ENCODE peak calls at places on chromosomes 16 and 17, in four cellular contexts. One of them, this sample, is unnamed.

GRCh38 chr16:30982548-30983288 is 2.3 kb upstream of the HSD3B7 start:
- DNase-seq in HepG2: no peak
- DNase-seq in K562: no peak
- DNase-seq in GM12878: no peak
- DNase-seq in this sample: no peak

GRCh38 chr17:77494664-77495435 is 354.1 kb downstream of the SEC14L1 start:
- DNase-seq in HepG2: peak
- DNase-seq in K562: peak
- DNase-seq in GM12878: no peak
- DNase-seq in this sample: peak

GRCh38 chr17:21059761-21060160 is 16.9 kb upstream of the USP22 start:
- DNase-seq in HepG2: no peak
- DNase-seq in K562: no peak
- DNase-seq in GM12878: no peak
- DNase-seq in this sample: no peak

GRCh38 chr16:58494981-58495860 is 4.7 kb upstream of the NDRG4 start:
- DNase-seq in HepG2: peak
- DNase-seq in K562: peak
- DNase-seq in GM12878: peak
- DNase-seq in this sample: no peak

GRCh38 chr16:23061669-23062068 is 87.6 kb downstream of the USP31 start:
- DNase-seq in HepG2: no peak
- DNase-seq in K562: no peak
- DNase-seq in GM12878: no peak
- DNase-seq in this sample: no peak

GRCh38 chr17:80539022-80539421 is 5.6 kb upstream of the RPTOR start:
- DNase-seq in HepG2: no peak
- DNase-seq in K562: no peak
- DNase-seq in GM12878: no peak
- DNase-seq in this sample: no peak

GRCh38 chr17:7809086-7809790 is 24.8 kb upstream of the KDM6B start:
- DNase-seq in HepG2: no peak
- DNase-seq in K562: no peak
- DNase-seq in GM12878: no peak
- DNase-seq in this sample: no peak

GRCh38 chr17:45672301-45672700 is 111.8 kb upstream of the CRHR1 start:
- DNase-seq in HepG2: no peak
- DNase-seq in K562: peak
- DNase-seq in GM12878: no peak
- DNase-seq in this sample: no peak

GRCh38 chr17:49022391-49022941 is 25.3 kb downstream of the IGF2BP1 start:
- DNase-seq in HepG2: peak
- DNase-seq in K562: peak
- DNase-seq in GM12878: no peak
- DNase-seq in this sample: peak

GRCh38 chr17:77736207-77736600 is 222.3 kb upstream of the TNRC6C start:
- DNase-seq in HepG2: no peak
- DNase-seq in K562: no peak
- DNase-seq in GM12878: no peak
- DNase-seq in this sample: no peak

GRCh38 chr16:78962457-78962929 is 638.0 kb downstream of the MAF start:
- DNase-seq in HepG2: no peak
- DNase-seq in K562: no peak
- DNase-seq in GM12878: peak
- DNase-seq in this sample: no peak

GRCh38 chr16:65622161-65622560 is 500.3 kb upstream of the CDH11 start:
- DNase-seq in HepG2: no peak
- DNase-seq in K562: no peak
- DNase-seq in GM12878: no peak
- DNase-seq in this sample: no peak

GRCh38 chr17:3012926-3013581 is 50.4 kb downstream of the OR1D5 start:
- DNase-seq in HepG2: peak
- DNase-seq in K562: peak
- DNase-seq in GM12878: peak
- DNase-seq in this sample: peak

GRCh38 chr17:37098910-37099664 is 150.3 kb downstream of the AATF start:
- DNase-seq in HepG2: no peak
- DNase-seq in K562: no peak
- DNase-seq in GM12878: no peak
- DNase-seq in this sample: no peak

GRCh38 chr17:17067277-17067676 is 25.0 kb downstream of the MPRIP start:
- DNase-seq in HepG2: no peak
- DNase-seq in K562: no peak
- DNase-seq in GM12878: no peak
- DNase-seq in this sample: no peak

GRCh38 chr17:43832168-43832975 is 574 bp downstream of the MPP3 start:
- DNase-seq in HepG2: peak
- DNase-seq in K562: no peak
- DNase-seq in GM12878: no peak
- DNase-seq in this sample: no peak

GRCh38 chr16:12679660-12680272 is 123.9 kb downstream of the CPPED1 start:
- DNase-seq in HepG2: no peak
- DNase-seq in K562: no peak
- DNase-seq in GM12878: no peak
- DNase-seq in this sample: no peak

GRCh38 chr17:40836020-40836419 is 13.6 kb upstream of the KRT10 start:
- DNase-seq in HepG2: no peak
- DNase-seq in K562: no peak
- DNase-seq in GM12878: no peak
- DNase-seq in this sample: no peak

GRCh38 chr17:41619162-41619933 is 5.0 kb downstream of the KRT17 start:
- DNase-seq in HepG2: no peak
- DNase-seq in K562: no peak
- DNase-seq in GM12878: no peak
- DNase-seq in this sample: no peak

GRCh38 chr17:27414686-27415085 is 41.6 kb upstream of the KSR1 start:
- DNase-seq in HepG2: no peak
- DNase-seq in K562: no peak
- DNase-seq in GM12878: no peak
- DNase-seq in this sample: no peak

GRCh38 chr16:78364501-78364900 is 265.0 kb downstream of the WWOX start:
- DNase-seq in HepG2: no peak
- DNase-seq in K562: no peak
- DNase-seq in GM12878: no peak
- DNase-seq in this sample: no peak

GRCh38 chr17:1645207-1646171 is at the start of gene SCARF1:
- DNase-seq in HepG2: no peak
- DNase-seq in K562: no peak
- DNase-seq in GM12878: no peak
- DNase-seq in this sample: no peak

GRCh38 chr16:74608944-74609343 is 2.0 kb upstream of the GLG1 start:
- DNase-seq in HepG2: no peak
- DNase-seq in K562: no peak
- DNase-seq in GM12878: no peak
- DNase-seq in this sample: no peak

GRCh38 chr17:31408586-31408985 is 17.1 kb downstream of the RAB11FIP4 start:
- DNase-seq in HepG2: no peak
- DNase-seq in K562: no peak
- DNase-seq in GM12878: no peak
- DNase-seq in this sample: no peak

GRCh38 chr17:4703330-4703691 is 626 bp downstream of the PELP1 start:
- DNase-seq in HepG2: no peak
- DNase-seq in K562: no peak
- DNase-seq in GM12878: no peak
- DNase-seq in this sample: no peak

GRCh38 chr17:33945641-33946546 is 309.2 kb upstream of the CCL2 start:
- DNase-seq in HepG2: no peak
- DNase-seq in K562: peak
- DNase-seq in GM12878: no peak
- DNase-seq in this sample: no peak

GRCh38 chr16:1525871-1526607 is 7.4 kb upstream of the TMEM204 start:
- DNase-seq in HepG2: no peak
- DNase-seq in K562: no peak
- DNase-seq in GM12878: no peak
- DNase-seq in this sample: no peak

DNA sequence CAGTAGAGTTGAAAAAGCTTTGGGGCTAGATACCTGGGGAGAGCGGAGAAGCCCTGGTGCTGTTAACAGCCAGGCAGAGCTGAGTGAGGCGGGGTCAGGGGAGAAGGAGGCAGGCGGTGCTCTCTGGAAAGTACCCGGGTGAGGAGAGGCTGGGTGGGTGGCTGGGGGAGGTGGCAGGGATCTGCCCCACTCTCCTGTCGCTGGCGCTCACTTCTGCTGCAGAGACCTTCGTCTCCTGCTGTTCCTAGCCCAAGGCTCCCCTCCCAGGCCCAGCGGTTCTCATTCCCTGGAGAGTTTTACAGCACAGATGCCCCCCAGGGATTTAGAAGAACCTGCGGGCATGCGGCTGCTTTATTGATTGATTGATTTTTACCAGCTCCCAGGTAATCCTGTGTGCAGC is 302.8 kb downstream of the IRF8 start:
- DNase-seq in HepG2: no peak
- DNase-seq in K562: no peak
- DNase-seq in GM12878: no peak
- DNase-seq in this sample: no peak
- TF ChIP-seq ATF2 in HepG2: no peak
- TF ChIP-seq ATF2 in K562: no peak
- TF ChIP-seq ATF2 in GM12878: no peak
- TF ChIP-seq ATF2 in this sample: no peak

DNA sequence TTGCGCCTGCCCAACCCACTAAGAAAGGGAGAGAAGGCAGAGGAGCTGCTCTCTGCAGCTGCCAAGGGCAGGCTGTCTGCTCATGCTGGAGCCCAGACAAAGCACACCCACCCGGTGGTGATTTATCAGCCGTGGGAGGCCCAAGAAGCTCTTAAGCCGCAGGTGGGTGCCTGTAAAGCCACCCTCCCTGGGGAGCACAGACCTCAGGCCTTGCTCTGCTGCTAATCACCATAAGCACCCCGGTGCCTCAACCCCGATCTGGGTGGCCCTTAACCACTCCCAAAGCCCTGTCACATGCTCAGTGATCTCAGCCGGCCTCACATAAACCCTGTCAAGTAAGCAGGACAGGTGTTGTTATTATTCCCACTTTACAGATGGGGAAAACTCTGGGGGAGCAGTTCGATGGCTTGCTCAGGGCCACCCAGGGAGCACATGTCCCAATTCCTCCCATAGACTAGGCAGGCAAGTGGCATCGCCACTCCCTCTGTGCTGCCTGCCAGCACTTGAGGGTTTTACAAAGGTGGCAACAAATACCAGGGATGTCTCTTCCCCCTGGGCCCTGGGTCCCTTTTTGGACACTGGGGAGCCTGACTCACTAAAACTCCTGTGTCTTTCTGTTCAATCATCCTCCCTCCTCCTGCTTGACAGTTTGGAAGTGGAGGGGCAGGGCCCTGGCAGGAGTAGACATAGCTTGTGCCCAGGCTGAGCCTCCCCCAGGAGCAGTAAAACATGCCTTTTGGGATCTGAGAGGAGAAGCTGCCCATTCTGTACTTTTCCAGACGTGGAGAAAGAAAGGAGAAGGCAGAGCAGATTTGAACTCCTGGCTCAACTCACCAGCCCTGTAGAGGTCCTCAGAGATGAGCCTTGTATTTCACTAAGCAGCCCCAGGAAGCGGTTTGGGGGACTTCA is 299.3 kb downstream of the SOX9 start:
- DNase-seq in HepG2: no peak
- DNase-seq in K562: no peak
- DNase-seq in GM12878: peak
- DNase-seq in this sample: no peak
- TF ChIP-seq EP300 in HepG2: no peak
- TF ChIP-seq EP300 in K562: no peak
- TF ChIP-seq EP300 in GM12878: peak
- TF ChIP-seq EP300 in this sample: no peak

GRCh38 chr16:88784856-88785105 is 239 bp downstream of the PIEZO1 start:
- DNase-seq in HepG2: no peak
- DNase-seq in K562: no peak
- DNase-seq in GM12878: no peak
- DNase-seq in this sample: no peak

GRCh38 chr16:88781140-88782077 is 3.6 kb downstream of the PIEZO1 start:
- DNase-seq in HepG2: no peak
- DNase-seq in K562: no peak
- DNase-seq in GM12878: no peak
- DNase-seq in this sample: no peak

GRCh38 chr16:88783391-88784073 is 1.5 kb downstream of the PIEZO1 start:
- DNase-seq in HepG2: no peak
- DNase-seq in K562: no peak
- DNase-seq in GM12878: no peak
- DNase-seq in this sample: no peak

GRCh38 chr16:88784074-88784855 is 755 bp downstream of the PIEZO1 start:
- DNase-seq in HepG2: peak
- DNase-seq in K562: peak
- DNase-seq in GM12878: no peak
- DNase-seq in this sample: no peak

GRCh38 chr16:88782454-88783390 is 2.3 kb downstream of the PIEZO1 start:
- DNase-seq in HepG2: no peak
- DNase-seq in K562: no peak
- DNase-seq in GM12878: no peak
- DNase-seq in this sample: no peak
- TF ChIP-seq ATF2 in HepG2: no peak
- TF ChIP-seq ATF2 in K562: no peak
- TF ChIP-seq ATF2 in GM12878: no peak
- TF ChIP-seq ATF2 in this sample: no peak

GRCh38 chr17:10621397-10621796 is 35.7 kb downstream of the MYH3 start:
- DNase-seq in HepG2: no peak
- DNase-seq in K562: no peak
- DNase-seq in GM12878: no peak
- DNase-seq in this sample: no peak

GRCh38 chr17:10620823-10621222 is 36.3 kb downstream of the MYH3 start:
- DNase-seq in HepG2: no peak
- DNase-seq in K562: no peak
- DNase-seq in GM12878: no peak
- DNase-seq in this sample: no peak

GRCh38 chr17:10623786-10624338 is 33.2 kb downstream of the MYH3 start:
- DNase-seq in HepG2: no peak
- DNase-seq in K562: no peak
- DNase-seq in GM12878: no peak
- DNase-seq in this sample: no peak

GRCh38 chr17:10624966-10625365 is 32.1 kb downstream of the MYH3 start:
- DNase-seq in HepG2: no peak
- DNase-seq in K562: no peak
- DNase-seq in GM12878: no peak
- DNase-seq in this sample: no peak

DNA sequence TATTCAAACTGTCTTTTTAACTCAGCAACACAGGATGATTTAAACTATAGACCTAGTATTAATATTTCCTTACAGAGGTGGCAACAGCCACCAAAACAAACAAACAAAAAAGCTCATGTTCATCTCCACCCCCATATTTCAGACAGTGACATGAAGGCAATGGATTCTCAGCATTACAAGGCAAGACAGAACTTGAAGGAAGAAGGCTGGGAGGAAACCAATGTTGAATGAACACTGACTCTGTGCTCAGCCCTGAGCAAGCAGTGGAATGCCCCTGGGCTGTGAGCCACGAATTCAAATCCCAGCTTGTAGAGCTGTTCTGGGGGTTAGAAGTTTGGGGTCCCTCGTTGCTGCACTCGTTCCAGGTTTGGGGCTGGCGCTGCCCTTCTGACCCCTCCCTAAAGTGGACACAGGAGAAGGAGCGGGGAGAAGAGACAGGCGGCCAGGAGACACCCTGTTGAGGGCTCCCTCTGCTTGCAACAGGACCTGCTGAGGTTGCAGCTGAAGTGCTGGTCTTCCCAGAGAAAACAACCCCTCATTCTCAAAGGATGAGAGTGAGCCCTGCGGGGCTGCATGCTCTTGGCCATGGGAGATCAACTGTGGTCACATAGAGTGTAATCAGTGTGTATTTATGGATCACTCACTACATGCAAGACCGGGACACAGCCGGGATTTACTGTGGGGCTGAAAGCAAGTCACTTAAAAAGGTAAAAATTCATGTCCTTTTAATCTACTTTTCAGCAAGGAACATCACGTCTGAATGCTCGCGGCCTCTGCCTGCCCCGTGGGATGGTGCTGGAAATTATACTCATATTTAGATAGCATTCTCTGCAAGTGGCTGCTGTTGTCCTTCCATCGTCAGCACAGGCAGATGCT is 34.3 kb downstream of the MYH3 start:
- DNase-seq in HepG2: no peak
- DNase-seq in K562: no peak
- DNase-seq in GM12878: no peak
- DNase-seq in this sample: no peak
- TF ChIP-seq EP300 in HepG2: no peak
- TF ChIP-seq EP300 in K562: no peak
- TF ChIP-seq EP300 in GM12878: no peak
- TF ChIP-seq EP300 in this sample: no peak